ENCODE peak calls at places on chromosomes 5 and 9, in five cellular contexts. Y is HCT116, R is GM12892, T is transverse colon, B is spleen. C is an unnamed sample.

GRCh38 chr5:88836195-88836838 is 46.7 kb downstream of the MEF2C start:
- DNase-seq in T (no peak), R (no peak), B (peak; percentile 50), Y (no peak), C (no peak)

GRCh38 chr5:116935561-116936162 is 361.0 kb upstream of the SEMA6A start:
- DNase-seq in B (no peak), Y (no peak), T (no peak), R (no peak), C (no peak)

GRCh38 chr9:36772449-36773370 is 200.0 kb downstream of the MELK start:
- DNase-seq in R (no peak), Y (no peak), T (no peak), B (no peak), C (no peak)

GRCh38 chr9:12859704-12860251 is 85.0 kb downstream of the LURAP1L start:
- DNase-seq in B (no peak), Y (peak; percentile 52), T (no peak), R (no peak), C (no peak)

GRCh38 chr5:71744009-71744792 is 25.1 kb downstream of the CARTPT start:
- DNase-seq in R (no peak), Y (no peak), B (no peak), T (peak; percentile 46), C (peak; percentile 63)

GRCh38 chr5:88089757-88090390 is 178.8 kb downstream of the TMEM161B start:
- DNase-seq in Y (no peak), B (no peak), T (no peak), R (no peak), C (no peak)

GRCh38 chr5:134436523-134437339 is 25.1 kb upstream of the CDKN2AIPNL start:
- DNase-seq in Y (no peak), T (peak; percentile 86), R (peak; percentile 36), B (peak; percentile 90), C (peak; percentile 80)

GRCh38 chr9:69497816-69498215 is 172.8 kb downstream of the ENTREP1 start:
- DNase-seq in Y (no peak), B (no peak), T (no peak), R (no peak), C (no peak)

GRCh38 chr5:96836817-96837216 is 29.1 kb upstream of the ERAP1 start:
- DNase-seq in Y (no peak), B (no peak), R (no peak), T (no peak), C (no peak)

GRCh38 chr5:141521244-141521781 is 32.4 kb downstream of the PCDHGC5 start:
- DNase-seq in T (peak; percentile 51), R (no peak), Y (peak; percentile 98), B (no peak), C (no peak)

GRCh38 chr5:172059661-172060100 is 53.2 kb upstream of the FBXW11 start:
- DNase-seq in T (no peak), B (no peak), Y (no peak), R (no peak), C (no peak)

GRCh38 chr5:148899993-148900392 is 73.6 kb downstream of the ADRB2 start:
- DNase-seq in B (no peak), R (no peak), T (no peak), Y (no peak), C (no peak)

GRCh38 chr5:31614147-31615030 is 24.5 kb upstream of the PDZD2 start:
- DNase-seq in R (no peak), B (no peak), Y (no peak), T (no peak), C (no peak)

GRCh38 chr5:127440831-127441230 is 76.6 kb upstream of the PRRC1 start:
- DNase-seq in Y (no peak), T (no peak), B (no peak), R (no peak), C (no peak)

GRCh38 chr9:124886866-124887492 is 25.0 kb downstream of the ARPC5L start:
- DNase-seq in T (no peak), B (no peak), Y (no peak), R (no peak), C (no peak)

GRCh38 chr5:135851907-135852805 is 17.7 kb downstream of the SLC25A48 start:
- DNase-seq in Y (no peak), T (peak; percentile 30), R (no peak), B (no peak), C (no peak)

GRCh38 chr5:158463188-158463587 is 604.2 kb upstream of the CLINT1 start:
- DNase-seq in T (no peak), R (no peak), Y (no peak), B (no peak), C (no peak)

GRCh38 chr5:6780802-6781391 is 67.7 kb downstream of the TENT4A start:
- DNase-seq in R (no peak), Y (peak; percentile 38), B (no peak), T (no peak), C (no peak)

GRCh38 chr9:137521405-137521985 is 28.7 kb downstream of the PNPLA7 start:
- DNase-seq in R (peak; percentile 13), B (no peak), Y (no peak), T (no peak), C (no peak)

DNA sequence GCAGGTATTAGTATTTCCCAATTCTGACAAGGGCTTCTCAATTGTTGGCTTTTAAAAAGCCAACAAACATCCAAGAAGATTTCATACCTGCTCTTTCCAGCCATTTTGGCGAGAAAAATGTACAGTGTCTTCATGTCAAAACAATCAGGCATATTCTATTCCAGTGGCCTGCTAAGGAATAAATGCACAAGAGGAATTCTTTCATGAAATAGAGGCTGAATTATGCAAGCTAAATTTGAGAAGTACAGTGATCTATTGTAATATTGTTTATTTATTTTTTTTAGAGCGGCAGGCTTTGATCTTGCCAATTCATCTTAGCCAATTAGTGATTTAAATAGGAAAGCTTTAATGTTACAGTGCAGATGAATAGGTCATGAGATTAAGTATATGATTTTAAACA is 49.3 kb downstream of the NLN start:
- DNase-seq in B (no peak), Y (no peak), R (no peak), T (no peak), C (no peak)
- TF ChIP-seq POLR2AphosphoS5 in B (no peak), Y (no peak), R (no peak), T (no peak), C (no peak)

GRCh38 chr9:107731115-107731762 is 241.7 kb upstream of the KLF4 start:
- DNase-seq in B (no peak), R (no peak), T (no peak), Y (no peak), C (no peak)

GRCh38 chr9:107730691-107731090 is 241.1 kb upstream of the KLF4 start:
- DNase-seq in B (no peak), T (no peak), Y (no peak), R (no peak), C (no peak)

GRCh38 chr9:107733530-107733907 is 243.9 kb upstream of the KLF4 start:
- DNase-seq in Y (no peak), R (no peak), B (no peak), T (peak; percentile 28), C (peak; percentile 56)

GRCh38 chr9:107734231-107735014 is 244.9 kb upstream of the KLF4 start:
- DNase-seq in T (no peak), Y (no peak), B (no peak), R (no peak), C (no peak)

GRCh38 chr9:107732781-107733529 is 243.4 kb upstream of the KLF4 start:
- DNase-seq in R (no peak), T (no peak), Y (no peak), B (no peak), C (peak; percentile 49)
- TF ChIP-seq POLR2AphosphoS5 in R (no peak), T (peak; percentile 57), Y (no peak), B (no peak), C (no peak)

GRCh38 chr5:58460727-58461286 is 921 bp upstream of the PLK2 start:
- DNase-seq in B (no peak), Y (peak; percentile 77), R (peak; percentile 61), T (peak; percentile 95), C (peak; percentile 93)
- TF ChIP-seq POLR2AphosphoS5 in B (no peak), Y (no peak), R (no peak), T (peak; percentile 27), C (peak; percentile 49)

DNA sequence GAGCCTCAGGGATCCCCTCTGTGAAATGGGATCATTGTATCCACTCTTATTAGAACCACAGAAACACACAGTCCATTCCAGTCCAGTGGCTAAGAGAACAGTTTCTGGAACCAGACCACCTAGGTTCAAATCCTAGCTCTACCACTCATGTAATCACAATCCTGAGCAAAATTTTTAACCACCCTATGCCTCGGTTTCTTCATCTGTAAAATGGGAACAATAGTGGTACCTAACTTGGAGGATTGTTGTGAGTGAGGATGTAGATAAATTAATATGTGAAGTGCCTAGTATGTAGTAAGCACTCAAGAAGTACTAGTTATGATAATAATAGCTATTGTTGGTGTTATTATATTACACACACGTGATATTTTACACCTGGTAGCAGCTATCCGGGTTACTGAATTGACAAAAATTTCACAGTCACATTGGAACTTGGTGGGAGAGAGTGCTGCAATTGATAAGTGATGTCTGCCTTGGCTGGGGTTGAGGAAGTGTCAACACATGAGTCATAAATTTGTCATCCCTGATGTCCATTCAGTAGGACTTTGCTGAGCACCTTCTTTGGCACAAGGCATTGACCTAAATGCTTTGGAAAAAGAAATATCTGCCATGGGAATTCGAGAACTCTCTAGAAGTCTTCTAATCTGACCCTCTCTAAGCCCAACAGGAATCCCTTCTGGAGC is 68.4 kb downstream of the COL27A1 start:
- DNase-seq in Y (peak; percentile 51), B (no peak), R (no peak), T (no peak), C (no peak)
- TF ChIP-seq POLR2AphosphoS5 in Y (no peak), B (no peak), R (no peak), T (no peak), C (no peak)

DNA sequence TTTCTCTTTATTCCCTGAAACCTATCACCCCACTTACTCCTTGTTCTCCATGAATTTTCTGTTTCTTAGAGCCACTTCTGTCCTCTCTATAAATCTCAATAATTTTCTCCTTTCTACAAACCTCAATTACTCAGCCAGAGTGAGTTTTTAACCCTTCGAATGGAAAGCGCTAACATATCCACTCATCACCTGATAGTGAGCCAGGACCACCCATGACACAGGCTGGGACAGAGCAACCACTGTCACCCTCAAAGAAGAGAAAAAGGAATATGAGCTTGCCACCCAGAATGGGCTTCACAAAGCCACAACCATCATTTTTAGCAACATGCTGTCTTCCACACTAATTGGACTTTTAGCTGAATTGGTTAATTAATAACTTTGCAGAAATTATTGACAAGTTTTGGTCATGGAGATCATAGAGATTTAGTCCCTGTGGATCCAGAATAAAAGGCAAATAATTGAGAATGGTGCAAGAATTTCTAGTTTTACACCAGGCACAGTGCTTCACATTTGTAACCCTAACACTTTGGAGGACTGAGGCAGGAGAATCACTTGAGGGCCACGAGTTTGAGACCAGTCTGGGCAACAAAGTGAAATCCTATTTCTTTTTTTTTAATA is 32.1 kb upstream of the SELENOP start:
- DNase-seq in Y (no peak), T (no peak), R (no peak), B (no peak), C (no peak)
- TF ChIP-seq POLR2AphosphoS5 in Y (no peak), T (no peak), R (no peak), B (no peak), C (no peak)

GRCh38 chr5:14834584-14835540 is 36.7 kb downstream of the ANKH start:
- DNase-seq in B (no peak), R (no peak), T (no peak), Y (no peak), C (no peak)
- TF ChIP-seq POLR2AphosphoS5 in B (no peak), R (no peak), T (no peak), Y (no peak), C (no peak)

GRCh38 chr5:16528382-16528849 is 62.8 kb upstream of the ZNF622 start:
- DNase-seq in R (no peak), B (no peak), T (no peak), Y (no peak), C (no peak)
- TF ChIP-seq POLR2AphosphoS5 in R (no peak), B (no peak), T (no peak), Y (no peak), C (no peak)

C was measured in stomach.